ENCODE peak calls at places on chromosomes 6 and 20, in nine cellular contexts. One of them, this sample, is unnamed.

GRCh38 chr6:135251964-135252429 is 70.9 kb downstream of the MYB start:
- DNase-seq in spleen: no peak
- DNase-seq in prostate gland: no peak
- DNase-seq in endothelial cell of umbilical vein: no peak
- DNase-seq in stomach: no peak
- DNase-seq in upper lobe of left lung: no peak
- DNase-seq in sigmoid colon: no peak
- DNase-seq in suprapubic skin: no peak
- DNase-seq in GM23338: no peak
- DNase-seq in this sample: no peak

GRCh38 chr20:58010186-58010585 is 218.3 kb downstream of the ANKRD60 start:
- DNase-seq in spleen: peak; percentile 56
- DNase-seq in prostate gland: no peak
- DNase-seq in endothelial cell of umbilical vein: no peak
- DNase-seq in stomach: no peak
- DNase-seq in upper lobe of left lung: no peak
- DNase-seq in sigmoid colon: no peak
- DNase-seq in suprapubic skin: no peak
- DNase-seq in GM23338: no peak
- DNase-seq in this sample: no peak

GRCh38 chr20:31841928-31842327 is 3.5 kb downstream of the FOXS1 start:
- DNase-seq in spleen: no peak
- DNase-seq in prostate gland: no peak
- DNase-seq in endothelial cell of umbilical vein: peak; percentile 63
- DNase-seq in stomach: no peak
- DNase-seq in upper lobe of left lung: no peak
- DNase-seq in sigmoid colon: peak; percentile 60
- DNase-seq in suprapubic skin: no peak
- DNase-seq in GM23338: no peak
- DNase-seq in this sample: no peak

GRCh38 chr6:27889275-27889627 is 22.9 kb downstream of the OR2B2 start:
- DNase-seq in spleen: no peak
- DNase-seq in prostate gland: no peak
- DNase-seq in endothelial cell of umbilical vein: no peak
- DNase-seq in stomach: no peak
- DNase-seq in upper lobe of left lung: no peak
- DNase-seq in sigmoid colon: no peak
- DNase-seq in suprapubic skin: no peak
- DNase-seq in GM23338: no peak
- DNase-seq in this sample: no peak

GRCh38 chr6:122116912-122117663 is 282.4 kb upstream of the HSF2 start:
- DNase-seq in spleen: no peak
- DNase-seq in prostate gland: no peak
- DNase-seq in endothelial cell of umbilical vein: peak; percentile 2
- DNase-seq in stomach: peak; percentile 35
- DNase-seq in upper lobe of left lung: no peak
- DNase-seq in sigmoid colon: no peak
- DNase-seq in suprapubic skin: no peak
- DNase-seq in GM23338: no peak
- DNase-seq in this sample: no peak

GRCh38 chr20:7926767-7927166 is 13.5 kb downstream of the HAO1 start:
- DNase-seq in spleen: no peak
- DNase-seq in prostate gland: no peak
- DNase-seq in endothelial cell of umbilical vein: peak; percentile 75
- DNase-seq in stomach: no peak
- DNase-seq in upper lobe of left lung: no peak
- DNase-seq in sigmoid colon: no peak
- DNase-seq in suprapubic skin: no peak
- DNase-seq in GM23338: peak; percentile 36
- DNase-seq in this sample: no peak

GRCh38 chr6:56749632-56750151 is 107.0 kb upstream of the DST start:
- DNase-seq in spleen: no peak
- DNase-seq in prostate gland: no peak
- DNase-seq in endothelial cell of umbilical vein: peak; percentile 71
- DNase-seq in stomach: no peak
- DNase-seq in upper lobe of left lung: no peak
- DNase-seq in sigmoid colon: no peak
- DNase-seq in suprapubic skin: no peak
- DNase-seq in GM23338: no peak
- DNase-seq in this sample: no peak

GRCh38 chr6:76435174-76435573 is 362.7 kb upstream of the IMPG1 start:
- DNase-seq in spleen: no peak
- DNase-seq in prostate gland: no peak
- DNase-seq in endothelial cell of umbilical vein: no peak
- DNase-seq in stomach: no peak
- DNase-seq in upper lobe of left lung: no peak
- DNase-seq in sigmoid colon: no peak
- DNase-seq in suprapubic skin: no peak
- DNase-seq in GM23338: no peak
- DNase-seq in this sample: no peak

GRCh38 chr6:156260792-156261191 is 516.4 kb upstream of the ARID1B start:
- DNase-seq in spleen: no peak
- DNase-seq in prostate gland: no peak
- DNase-seq in endothelial cell of umbilical vein: no peak
- DNase-seq in stomach: no peak
- DNase-seq in upper lobe of left lung: no peak
- DNase-seq in sigmoid colon: no peak
- DNase-seq in suprapubic skin: no peak
- DNase-seq in GM23338: no peak
- DNase-seq in this sample: no peak

GRCh38 chr20:52192296-52193007 is 873 bp upstream of the ZFP64 start:
- DNase-seq in spleen: no peak
- DNase-seq in prostate gland: no peak
- DNase-seq in endothelial cell of umbilical vein: no peak
- DNase-seq in stomach: no peak
- DNase-seq in upper lobe of left lung: peak; percentile 25
- DNase-seq in sigmoid colon: no peak
- DNase-seq in suprapubic skin: no peak
- DNase-seq in GM23338: no peak
- DNase-seq in this sample: no peak

GRCh38 chr6:21200056-21200870 is 393.3 kb upstream of the SOX4 start:
- DNase-seq in spleen: no peak
- DNase-seq in prostate gland: no peak
- DNase-seq in endothelial cell of umbilical vein: peak; percentile 48
- DNase-seq in stomach: no peak
- DNase-seq in upper lobe of left lung: no peak
- DNase-seq in sigmoid colon: no peak
- DNase-seq in suprapubic skin: no peak
- DNase-seq in GM23338: no peak
- DNase-seq in this sample: no peak

GRCh38 chr6:11712760-11713159 is 65.8 kb downstream of the ADTRP start:
- DNase-seq in spleen: no peak
- DNase-seq in prostate gland: no peak
- DNase-seq in endothelial cell of umbilical vein: no peak
- DNase-seq in stomach: no peak
- DNase-seq in upper lobe of left lung: peak; percentile 70
- DNase-seq in sigmoid colon: peak; percentile 80
- DNase-seq in suprapubic skin: no peak
- DNase-seq in GM23338: no peak
- DNase-seq in this sample: no peak

GRCh38 chr6:71496018-71496800 is 207.6 kb downstream of the OGFRL1 start:
- DNase-seq in spleen: no peak
- DNase-seq in prostate gland: no peak
- DNase-seq in endothelial cell of umbilical vein: peak; percentile 67
- DNase-seq in stomach: no peak
- DNase-seq in upper lobe of left lung: no peak
- DNase-seq in sigmoid colon: no peak
- DNase-seq in suprapubic skin: no peak
- DNase-seq in GM23338: no peak
- DNase-seq in this sample: no peak

GRCh38 chr6:148760568-148761531 is 14.0 kb downstream of the UST start:
- DNase-seq in spleen: peak; percentile 92
- DNase-seq in prostate gland: peak; percentile 36
- DNase-seq in endothelial cell of umbilical vein: no peak
- DNase-seq in stomach: peak; percentile 35
- DNase-seq in upper lobe of left lung: peak; percentile 43
- DNase-seq in sigmoid colon: peak; percentile 93
- DNase-seq in suprapubic skin: peak; percentile 87
- DNase-seq in GM23338: peak; percentile 68
- DNase-seq in this sample: no peak

GRCh38 chr6:78700997-78701396 is 166.4 kb upstream of the IRAK1BP1 start:
- DNase-seq in spleen: no peak
- DNase-seq in prostate gland: no peak
- DNase-seq in endothelial cell of umbilical vein: no peak
- DNase-seq in stomach: no peak
- DNase-seq in upper lobe of left lung: no peak
- DNase-seq in sigmoid colon: no peak
- DNase-seq in suprapubic skin: no peak
- DNase-seq in GM23338: no peak
- DNase-seq in this sample: no peak

GRCh38 chr6:498795-499231 is 107.3 kb downstream of the IRF4 start:
- DNase-seq in spleen: no peak
- DNase-seq in prostate gland: no peak
- DNase-seq in endothelial cell of umbilical vein: no peak
- DNase-seq in stomach: no peak
- DNase-seq in upper lobe of left lung: no peak
- DNase-seq in sigmoid colon: no peak
- DNase-seq in suprapubic skin: no peak
- DNase-seq in GM23338: no peak
- DNase-seq in this sample: no peak

GRCh38 chr20:34536798-34537394 is 20.7 kb downstream of the DYNLRB1 start:
- DNase-seq in spleen: peak; percentile 84
- DNase-seq in prostate gland: no peak
- DNase-seq in endothelial cell of umbilical vein: peak; percentile 32
- DNase-seq in stomach: peak; percentile 73
- DNase-seq in upper lobe of left lung: peak; percentile 37
- DNase-seq in sigmoid colon: peak; percentile 68
- DNase-seq in suprapubic skin: no peak
- DNase-seq in GM23338: peak; percentile 80
- DNase-seq in this sample: no peak

GRCh38 chr20:4445780-4446179 is 275.9 kb upstream of the PRND start:
- DNase-seq in spleen: no peak
- DNase-seq in prostate gland: no peak
- DNase-seq in endothelial cell of umbilical vein: no peak
- DNase-seq in stomach: no peak
- DNase-seq in upper lobe of left lung: no peak
- DNase-seq in sigmoid colon: no peak
- DNase-seq in suprapubic skin: no peak
- DNase-seq in GM23338: no peak
- DNase-seq in this sample: no peak

GRCh38 chr20:54510546-54511129 is 35.2 kb downstream of the DOK5 start:
- DNase-seq in spleen: no peak
- DNase-seq in prostate gland: no peak
- DNase-seq in endothelial cell of umbilical vein: no peak
- DNase-seq in stomach: no peak
- DNase-seq in upper lobe of left lung: no peak
- DNase-seq in sigmoid colon: no peak
- DNase-seq in suprapubic skin: no peak
- DNase-seq in GM23338: peak; percentile 66
- DNase-seq in this sample: no peak

DNA sequence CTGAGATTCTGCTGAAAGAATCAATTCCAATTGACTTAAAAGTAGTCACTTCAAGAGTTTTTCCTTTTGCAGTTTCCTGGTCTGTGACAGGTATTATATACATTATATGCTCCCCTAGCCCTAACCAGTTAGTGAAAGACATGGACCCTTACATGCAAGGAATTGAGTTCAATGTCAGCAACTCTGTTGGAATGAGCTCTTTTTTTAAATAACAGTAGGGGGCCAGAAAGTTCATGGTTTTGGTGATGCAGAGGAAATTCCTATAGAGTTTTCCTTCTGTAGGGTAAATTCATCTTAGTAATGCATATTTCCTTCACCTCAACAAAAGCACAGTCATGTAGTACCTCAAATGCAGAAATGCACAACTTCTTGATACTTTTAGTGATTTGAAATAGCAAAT is 172.2 kb downstream of the KIF6 start:
- DNase-seq in spleen: no peak
- DNase-seq in prostate gland: no peak
- DNase-seq in endothelial cell of umbilical vein: no peak
- DNase-seq in stomach: no peak
- DNase-seq in upper lobe of left lung: no peak
- DNase-seq in sigmoid colon: no peak
- DNase-seq in suprapubic skin: no peak
- DNase-seq in GM23338: peak; percentile 74
- DNase-seq in this sample: no peak
- TF ChIP-seq POLR2AphosphoS5 in spleen: no peak
- TF ChIP-seq POLR2AphosphoS5 in prostate gland: no peak
- TF ChIP-seq POLR2AphosphoS5 in endothelial cell of umbilical vein: no peak
- TF ChIP-seq POLR2AphosphoS5 in stomach: no peak
- TF ChIP-seq POLR2AphosphoS5 in upper lobe of left lung: no peak
- TF ChIP-seq POLR2AphosphoS5 in sigmoid colon: no peak
- TF ChIP-seq POLR2AphosphoS5 in suprapubic skin: no peak
- TF ChIP-seq POLR2AphosphoS5 in GM23338: no peak
- TF ChIP-seq POLR2AphosphoS5 in this sample: no peak

DNA sequence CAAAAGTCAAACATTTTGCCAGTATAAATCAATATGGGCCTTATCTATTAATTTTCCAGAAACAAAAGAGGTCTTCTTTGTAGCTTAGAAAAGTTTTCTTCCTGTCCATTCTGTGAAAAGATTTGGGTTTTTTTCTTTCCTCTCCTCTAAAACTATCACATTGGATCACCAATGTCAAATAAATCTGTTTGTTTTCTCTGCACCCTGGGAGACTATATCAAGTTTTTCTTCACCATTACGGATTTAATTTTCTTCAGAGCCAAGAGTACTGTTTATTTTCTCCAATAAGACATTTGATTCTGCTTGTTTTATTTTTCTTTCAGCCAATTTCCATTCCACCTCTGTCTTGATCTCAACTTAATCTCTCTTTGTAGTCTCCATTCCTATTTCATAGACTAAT is 1.9 kb upstream of the LZTS3 start:
- DNase-seq in spleen: no peak
- DNase-seq in prostate gland: no peak
- DNase-seq in endothelial cell of umbilical vein: peak; percentile 13
- DNase-seq in stomach: no peak
- DNase-seq in upper lobe of left lung: no peak
- DNase-seq in sigmoid colon: no peak
- DNase-seq in suprapubic skin: no peak
- DNase-seq in GM23338: no peak
- DNase-seq in this sample: no peak
- H3K4me3 ChIP-seq in spleen: no peak overlapping the region
- H3K4me3 ChIP-seq in prostate gland: no peak overlapping the region
- H3K4me3 ChIP-seq in endothelial cell of umbilical vein: peak overlapping the region; percentile 7
- H3K4me3 ChIP-seq in stomach: peak overlapping the region; percentile 87
- H3K4me3 ChIP-seq in upper lobe of left lung: peak overlapping the region; percentile 73
- H3K4me3 ChIP-seq in sigmoid colon: no peak overlapping the region
- H3K4me3 ChIP-seq in suprapubic skin: no peak overlapping the region
- H3K4me3 ChIP-seq in GM23338: peak overlapping the region; percentile 73
- H3K4me3 ChIP-seq in this sample: no peak overlapping the region

GRCh38 chr6:34416877-34417371 is 8.9 kb downstream of the RPS10 start:
- DNase-seq in spleen: no peak
- DNase-seq in prostate gland: no peak
- DNase-seq in endothelial cell of umbilical vein: no peak
- DNase-seq in stomach: no peak
- DNase-seq in upper lobe of left lung: no peak
- DNase-seq in sigmoid colon: no peak
- DNase-seq in suprapubic skin: no peak
- DNase-seq in GM23338: no peak
- DNase-seq in this sample: no peak
- TF ChIP-seq POLR2AphosphoS5 in spleen: no peak
- TF ChIP-seq POLR2AphosphoS5 in prostate gland: no peak
- TF ChIP-seq POLR2AphosphoS5 in endothelial cell of umbilical vein: peak; percentile 7
- TF ChIP-seq POLR2AphosphoS5 in stomach: no peak
- TF ChIP-seq POLR2AphosphoS5 in upper lobe of left lung: no peak
- TF ChIP-seq POLR2AphosphoS5 in sigmoid colon: no peak
- TF ChIP-seq POLR2AphosphoS5 in suprapubic skin: no peak
- TF ChIP-seq POLR2AphosphoS5 in GM23338: peak; percentile 14
- TF ChIP-seq POLR2AphosphoS5 in this sample: no peak

DNA sequence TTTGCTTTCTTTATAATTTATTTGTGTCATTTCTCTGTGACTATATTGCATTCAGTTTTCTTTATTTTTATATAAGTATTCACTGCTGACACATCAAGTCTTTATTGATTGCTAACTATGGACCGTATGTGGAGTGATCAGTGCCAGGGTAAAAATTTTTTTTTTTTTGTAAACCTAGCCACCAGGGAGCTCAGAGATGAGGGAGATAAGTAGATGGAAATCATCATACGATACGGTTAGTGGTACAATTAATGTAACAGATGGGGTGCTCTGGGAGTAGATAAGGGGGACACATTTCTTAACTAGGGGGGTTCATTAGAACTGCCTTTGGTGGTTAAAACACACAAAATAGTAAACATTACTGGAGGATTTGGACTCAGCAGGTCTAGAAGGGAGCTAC is 68.3 kb downstream of the AFDN start:
- DNase-seq in spleen: no peak
- DNase-seq in prostate gland: no peak
- DNase-seq in endothelial cell of umbilical vein: no peak
- DNase-seq in stomach: no peak
- DNase-seq in upper lobe of left lung: no peak
- DNase-seq in sigmoid colon: no peak
- DNase-seq in suprapubic skin: no peak
- DNase-seq in GM23338: no peak
- DNase-seq in this sample: no peak
- H3K4me3 ChIP-seq in spleen: no peak overlapping the region
- H3K4me3 ChIP-seq in prostate gland: no peak overlapping the region
- H3K4me3 ChIP-seq in endothelial cell of umbilical vein: no peak overlapping the region
- H3K4me3 ChIP-seq in stomach: no peak overlapping the region
- H3K4me3 ChIP-seq in upper lobe of left lung: no peak overlapping the region
- H3K4me3 ChIP-seq in sigmoid colon: no peak overlapping the region
- H3K4me3 ChIP-seq in suprapubic skin: no peak overlapping the region
- H3K4me3 ChIP-seq in GM23338: no peak overlapping the region
- H3K4me3 ChIP-seq in this sample: no peak overlapping the region

This sample was measured in vagina.